ENCODE peak calls at places on chromosomes 2 and 18, in four cellular contexts. A is GM23338, V is astrocyte, C is HCT116. S is an unnamed sample. For H4K20me1, the result is how much of the 10 kb centered on the place peaks cover.

GRCh38 chr18:64127172-64127571 is 21.7 kb downstream of the LINC00305 start:
- DNase-seq in A (no peak), V (no peak), C (no peak), S (no peak)

GRCh38 chr18:48740846-48741485 is 202.1 kb downstream of the CTIF start:
- DNase-seq in A (no peak), V (no peak), C (no peak), S (peak)

GRCh38 chr2:84958135-84959044 is 12.6 kb upstream of the KCMF1 start:
- DNase-seq in A (peak), V (peak), C (peak), S (peak)

GRCh38 chr2:98869868-98870267 is 66.2 kb downstream of the CRACDL start:
- DNase-seq in A (no peak), V (no peak), C (no peak), S (no peak)

GRCh38 chr2:191917967-191918651 is 71.2 kb upstream of the CAVIN2 start:
- DNase-seq in A (no peak), V (no peak), C (no peak), S (no peak)

GRCh38 chr2:205657579-205657978 is 24.7 kb upstream of the NRP2 start:
- DNase-seq in A (no peak), V (peak), C (no peak), S (no peak)

GRCh38 chr2:113041871-113042270 is 10.8 kb downstream of the IL36B start:
- DNase-seq in A (peak), V (no peak), C (peak), S (peak)

GRCh38 chr2:20438334-20439192 is 8.3 kb upstream of the RHOB start:
- DNase-seq in A (no peak), V (peak), C (no peak), S (peak)

GRCh38 chr2:108776475-108776874 is 10.1 kb upstream of the CCDC138 start:
- DNase-seq in A (no peak), V (no peak), C (no peak), S (no peak)

GRCh38 chr18:44801796-44802195 is 121.1 kb downstream of the SETBP1 start:
- DNase-seq in A (no peak), V (no peak), C (no peak), S (no peak)

GRCh38 chr2:219358170-219359075 is 25.9 kb upstream of the RESP18 start:
- DNase-seq in A (peak), V (no peak), C (no peak), S (no peak)

GRCh38 chr18:79746730-79747129 is 51.0 kb upstream of the KCNG2 start:
- DNase-seq in A (no peak), V (no peak), C (no peak), S (no peak)

GRCh38 chr18:54585743-54586142 is 5.3 kb upstream of the DYNAP start:
- DNase-seq in A (no peak), V (no peak), C (no peak), S (no peak)

GRCh38 chr18:36899289-36899688 is 70.4 kb downstream of the KIAA1328 start:
- DNase-seq in A (peak), V (no peak), C (peak), S (peak)

GRCh38 chr2:37026050-37026449 is 58.1 kb downstream of the HEATR5B start:
- DNase-seq in A (peak), V (no peak), C (peak), S (no peak)

GRCh38 chr2:45595724-45596435 is 15.2 kb downstream of the SRBD1 start:
- DNase-seq in A (no peak), V (peak), C (no peak), S (peak)

GRCh38 chr2:134919360-134920210 is 963 bp downstream of the CCNT2 start:
- DNase-seq in A (no peak), V (peak), C (no peak), S (peak)

GRCh38 chr2:75894170-75894569 is 183.5 kb upstream of the GCFC2 start:
- DNase-seq in A (no peak), V (no peak), C (no peak), S (no peak)

GRCh38 chr18:57921708-57922107 is 118.6 kb upstream of the ATP8B1 start:
- DNase-seq in A (no peak), V (no peak), C (peak), S (peak)

GRCh38 chr2:172351586-172351985 is 75.8 kb upstream of the ITGA6 start:
- DNase-seq in A (no peak), V (no peak), C (no peak), S (no peak)
- H3K27ac ChIP-seq in A (no peak), V (no peak), C (no peak), S (no peak)

GRCh38 chr18:13005289-13005688 is 14.1 kb downstream of the CEP192 start:
- DNase-seq in A (no peak), V (no peak), C (no peak), S (no peak)
- H4K20me1 ChIP-seq in A (under half), V (under half), C (under half), S (under half)

GRCh38 chr2:96890252-96890651 is 20.4 kb upstream of the SEMA4C start:
- DNase-seq in A (no peak), V (no peak), C (no peak), S (no peak)
- H3K27ac ChIP-seq in A (no peak), V (no peak), C (no peak), S (no peak)

DNA sequence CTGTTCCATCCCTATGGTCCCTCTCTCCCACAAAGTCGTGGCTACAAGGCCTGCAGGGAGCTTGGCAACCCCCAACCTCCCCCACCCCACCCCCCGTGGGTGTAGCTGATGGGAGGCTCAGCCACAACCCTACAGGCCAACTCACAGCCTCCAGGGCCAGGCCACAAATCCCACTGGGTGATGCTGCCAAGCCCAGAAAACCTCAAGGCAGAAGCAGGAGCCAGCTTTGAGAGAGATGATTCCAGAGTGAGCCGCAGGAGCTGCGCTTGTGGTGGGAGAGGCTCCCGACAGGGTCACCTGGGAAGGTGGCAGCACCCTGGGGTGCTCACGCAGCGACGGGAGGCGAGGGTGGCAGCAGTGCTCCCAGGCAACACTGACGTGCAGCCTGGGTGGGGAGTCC is 44.8 kb downstream of the ADCY3 start:
- DNase-seq in A (no peak), V (peak), C (no peak), S (no peak)
- H4K20me1 ChIP-seq in A (under half), V (under half), C (under half), S (under half)

GRCh38 chr2:30208453-30208852 is 22.9 kb upstream of the LBH start:
- DNase-seq in A (peak), V (peak), C (peak), S (peak)
- H3K27ac ChIP-seq in A (no peak), V (no peak), C (no peak), S (no peak)

GRCh38 chr2:160338891-160339290 is 138.8 kb upstream of the ITGB6 start:
- DNase-seq in A (no peak), V (peak), C (no peak), S (no peak)
- H4K20me1 ChIP-seq in A (under half), V (half or more), C (under half), S (under half)

GRCh38 chr2:217916504-217917254 is 86.1 kb downstream of the TNS1 start:
- DNase-seq in A (no peak), V (no peak), C (no peak), S (no peak)
- H3K27ac ChIP-seq in A (no peak), V (no peak), C (no peak), S (no peak)

S was measured in mammary epithelial cell.